ENCODE peak calls at places on chromosomes 2 and 18, in seven cellular contexts. X is adrenal gland, V is prostate gland, L is A549, P is transverse colon, F is IMR-90, N is K562. J is an unnamed sample.
A peak's percentile ranks its signal among the peaks of the same experiment; 100 is the strongest.

GRCh38 chr2:3774336-3774735 is 71.0 kb downstream of the DCDC2C start:
- DNase-seq in V (no peak), L (no peak), P (no peak), N (no peak), X (no peak), F (no peak), J (no peak)

GRCh38 chr2:239958366-239958765 is 66.8 kb downstream of the NDUFA10 start:
- DNase-seq in V (no peak), F (no peak), P (no peak), X (no peak), L (no peak), N (no peak), J (no peak)

GRCh38 chr2:220646424-220646823 is 925.7 kb downstream of the EPHA4 start:
- DNase-seq in L (no peak), P (no peak), X (no peak), N (no peak), F (no peak), V (no peak), J (no peak)

GRCh38 chr18:37019157-37019571 is 190.2 kb downstream of the KIAA1328 start:
- DNase-seq in V (no peak), L (peak; percentile 12), X (no peak), N (no peak), F (peak; percentile 11), P (no peak), J (no peak)

GRCh38 chr2:200422532-200423262 is 87.2 kb downstream of the KCTD18 start:
- DNase-seq in F (no peak), L (no peak), N (no peak), V (no peak), P (no peak), X (no peak), J (no peak)

GRCh38 chr2:127853667-127854066 is 4.3 kb downstream of the POLR2D start:
- DNase-seq in X (no peak), L (no peak), V (no peak), N (no peak), F (peak; percentile 49), P (no peak), J (no peak)

GRCh38 chr2:215505044-215505786 is 69.3 kb upstream of the FN1 start:
- DNase-seq in N (peak; percentile 29), X (no peak), F (peak; percentile 89), V (no peak), L (peak; percentile 30), P (peak; percentile 18), J (no peak)

GRCh38 chr2:221068123-221068522 is 504.0 kb downstream of the EPHA4 start:
- DNase-seq in V (no peak), L (no peak), X (no peak), P (no peak), N (no peak), F (no peak), J (no peak)

GRCh38 chr2:145524836-145525235 is 1004.9 kb upstream of the ZEB2 start:
- DNase-seq in V (no peak), L (no peak), F (peak; percentile 17), X (no peak), P (no peak), N (no peak), J (no peak)

GRCh38 chr2:238846503-238847431 is 1.1 kb upstream of the TWIST2 start:
- DNase-seq in P (no peak), X (no peak), N (no peak), L (no peak), F (no peak), V (no peak), J (no peak)

GRCh38 chr2:235793163-235793752 is 299.4 kb downstream of the AGAP1 start:
- DNase-seq in L (peak; percentile 25), X (no peak), P (no peak), N (no peak), V (no peak), F (peak; percentile 24), J (no peak)

GRCh38 chr2:99881901-99882591 is 260.3 kb downstream of the AFF3 start:
- DNase-seq in L (peak; percentile 13), N (no peak), X (no peak), P (no peak), V (no peak), F (peak; percentile 95), J (no peak)

GRCh38 chr2:76341439-76341838 is 630.7 kb upstream of the GCFC2 start:
- DNase-seq in L (no peak), N (no peak), P (no peak), X (no peak), F (no peak), V (no peak), J (no peak)

GRCh38 chr2:225124311-225124832 is 82.1 kb upstream of the DOCK10 start:
- DNase-seq in V (no peak), N (no peak), P (no peak), F (peak; percentile 21), X (no peak), L (no peak), J (no peak)

GRCh38 chr2:240532032-240532775 is 25.6 kb downstream of the ANKMY1 start:
- DNase-seq in X (no peak), V (no peak), F (no peak), P (no peak), L (peak; percentile 37), N (no peak), J (no peak)

GRCh38 chr18:2236232-2236631 is 335.1 kb downstream of the METTL4 start:
- DNase-seq in F (no peak), L (no peak), N (no peak), P (no peak), V (no peak), X (no peak), J (no peak)

GRCh38 chr2:189236066-189236465 is 56.5 kb upstream of the COL5A2 start:
- DNase-seq in X (no peak), L (peak; percentile 51), P (no peak), F (peak; percentile 51), V (no peak), N (no peak), J (no peak)

GRCh38 chr2:47065771-47066380 is 89.2 kb downstream of the STPG4 start:
- DNase-seq in X (no peak), N (no peak), F (peak; percentile 89), P (peak; percentile 60), V (no peak), L (no peak), J (no peak)

GRCh38 chr2:201167546-201167945 is 15.4 kb upstream of the CASP10 start:
- DNase-seq in V (no peak), X (no peak), F (no peak), P (no peak), L (no peak), N (no peak), J (no peak)

GRCh38 chr2:112876257-112876970 is 34.6 kb upstream of the IL37 start:
- DNase-seq in X (no peak), N (no peak), V (no peak), F (no peak), L (no peak), P (no peak), J (no peak)

GRCh38 chr2:33583194-33583938 is 15.7 kb downstream of the FAM98A start:
- DNase-seq in P (no peak), F (peak; percentile 52), X (peak; percentile 24), V (no peak), L (peak; percentile 46), N (peak; percentile 34), J (no peak)

GRCh38 chr2:20148411-20148810 is 76.5 kb downstream of the SDC1 start:
- DNase-seq in X (no peak), L (no peak), V (no peak), N (no peak), F (no peak), P (no peak), J (no peak)

GRCh38 chr2:144481666-144482065 is 38.3 kb downstream of the ZEB2 start:
- DNase-seq in V (no peak), P (no peak), F (no peak), L (no peak), X (no peak), N (no peak), J (no peak)

GRCh38 chr2:171625013-171625412 is 62.3 kb upstream of the DYNC1I2 start:
- DNase-seq in X (no peak), F (no peak), N (no peak), L (no peak), V (no peak), P (no peak), J (no peak)

GRCh38 chr2:239202836-239203235 is 198.0 kb downstream of the HDAC4 start:
- DNase-seq in X (no peak), L (no peak), F (no peak), V (no peak), P (no peak), N (no peak), J (no peak)

GRCh38 chr2:108927936-108928659 is 60.9 kb downstream of the EDAR start:
- DNase-seq in L (peak; percentile 61), F (peak; percentile 64), N (peak; percentile 68), V (peak; percentile 50), P (peak; percentile 55), X (peak; percentile 50), J (no peak)

GRCh38 chr2:168037772-168038171 is 209.6 kb downstream of the STK39 start:
- DNase-seq in P (no peak), X (no peak), N (no peak), V (no peak), F (peak; percentile 54), L (no peak), J (no peak)

GRCh38 chr2:156490467-156490840 is 54.3 kb downstream of the GPD2 start:
- DNase-seq in V (no peak), N (no peak), L (no peak), P (no peak), F (no peak), X (no peak), J (no peak)

DNA sequence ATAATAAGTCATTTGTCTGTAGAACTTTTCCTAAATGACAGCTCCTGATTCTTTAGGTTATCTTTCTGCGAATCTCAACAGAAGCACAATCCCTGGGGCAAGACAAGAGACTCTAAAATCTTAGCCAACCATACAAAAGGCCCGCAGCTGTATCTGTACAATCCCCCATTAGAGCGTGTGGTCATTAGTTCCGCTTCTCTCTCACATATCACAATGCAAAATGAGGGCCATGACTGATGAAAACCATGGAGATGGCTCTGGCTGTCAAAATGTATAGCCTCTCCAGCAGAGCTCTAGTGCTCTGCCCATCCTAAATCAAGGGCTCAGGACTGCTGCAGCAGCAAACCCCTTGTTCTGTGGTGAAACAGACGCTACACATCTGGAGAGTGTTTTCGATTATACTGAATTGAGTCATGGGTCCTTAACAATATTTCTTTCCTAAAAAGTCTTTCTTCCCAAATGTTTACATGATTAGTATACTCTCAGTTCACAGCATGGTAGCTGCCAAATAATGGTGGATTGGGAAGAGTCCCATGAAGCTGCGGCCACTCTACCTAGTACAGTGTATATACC is 220.9 kb downstream of the PID1 start:
- DNase-seq in X (no peak), L (no peak), P (no peak), V (no peak), F (no peak), N (no peak), J (no peak)
- H3K4me3 ChIP-seq in X (no peak overlapping the region), L (no peak overlapping the region), P (no peak overlapping the region), V (no peak overlapping the region), F (no peak overlapping the region), N (no peak overlapping the region), J (no peak overlapping the region)

GRCh38 chr2:54454922-54455583 is 1.1 kb upstream of the SPTBN1 start:
- DNase-seq in X (peak; percentile 50), P (no peak), N (no peak), L (no peak), F (no peak), V (peak; percentile 15), J (peak; percentile 87)
- TF ChIP-seq POLR2A in X (peak; percentile 45), P (no peak), N (no peak), L (no peak), F (no peak), V (no peak), J (no peak)

GRCh38 chr2:54561795-54562592 is 105.9 kb downstream of the SPTBN1 start:
- DNase-seq in P (no peak), V (no peak), L (no peak), N (no peak), X (no peak), F (no peak), J (no peak)
- H3K4me3 ChIP-seq in P (no peak overlapping the region), V (no peak overlapping the region), L (peak overlapping the region; percentile 67), N (no peak overlapping the region), X (peak overlapping the region; percentile 23), F (no peak overlapping the region), J (no peak overlapping the region)

GRCh38 chr2:176152350-176153181 is 1.2 kb downstream of the HOXD4 start:
- DNase-seq in L (no peak), P (no peak), X (no peak), V (no peak), F (no peak), N (no peak), J (no peak)
- TF ChIP-seq POLR2A in L (no peak), P (no peak), X (no peak), V (no peak), F (no peak), N (no peak), J (no peak)